ENCODE peak calls at places on chromosomes 13 and 19, in seven cellular contexts. Z is neural progenitor cell, W is mammary epithelial cell, N is fibroblast of lung, Q is Karpas-422, B is neuronal stem cell, R is osteoblast. K is an unnamed sample.

GRCh38 chr13:32736648-32737047 is 150.4 kb downstream of the PDS5B start:
- DNase-seq in Z (no peak), W (no peak), N (no peak), Q (no peak), B (no peak), R (no peak), K (no peak)

GRCh38 chr19:2983351-2984195 is 6.2 kb downstream of the TLE6 start:
- DNase-seq in Z (peak), W (peak), N (peak), Q (no peak), B (no peak), R (peak), K (peak)

GRCh38 chr13:56718791-56719190 is 421.9 kb upstream of the PRR20A start:
- DNase-seq in Z (no peak), W (no peak), N (no peak), Q (no peak), B (no peak), R (no peak), K (no peak)

GRCh38 chr19:14368011-14368513 is 13.2 kb upstream of the ADGRE5 start:
- DNase-seq in Z (no peak), W (no peak), N (no peak), Q (no peak), B (no peak), R (no peak), K (peak)

GRCh38 chr13:110290811-110291210 is 16.1 kb downstream of the COL4A1 start:
- DNase-seq in Z (no peak), W (no peak), N (no peak), Q (no peak), B (no peak), R (no peak), K (no peak)

GRCh38 chr19:45113628-45114027 is 20.6 kb downstream of the PPP1R37 start:
- DNase-seq in Z (no peak), W (no peak), N (no peak), Q (no peak), B (no peak), R (no peak), K (no peak)

GRCh38 chr13:53250272-53250875 is 221.8 kb downstream of the OLFM4 start:
- DNase-seq in Z (peak), W (peak), N (peak), Q (peak), B (peak), R (no peak), K (peak)

GRCh38 chr13:110047511-110047910 is 259.4 kb downstream of the COL4A1 start:
- DNase-seq in Z (no peak), W (no peak), N (peak), Q (no peak), B (no peak), R (no peak), K (no peak)

GRCh38 chr19:47713046-47714021 is at the start of gene EHD2:
- DNase-seq in Z (peak), W (peak), N (peak), Q (peak), B (no peak), R (peak), K (no peak)

GRCh38 chr19:47275866-47276461 is 1.3 kb downstream of the INAFM1 start:
- DNase-seq in Z (no peak), W (no peak), N (peak), Q (no peak), B (no peak), R (peak), K (no peak)

GRCh38 chr19:43638214-43638990 is 1.2 kb downstream of the CADM4 start:
- DNase-seq in Z (no peak), W (no peak), N (no peak), Q (no peak), B (no peak), R (no peak), K (no peak)

GRCh38 chr19:40674291-40674690 is 16.2 kb downstream of the NUMBL start:
- DNase-seq in Z (no peak), W (no peak), N (peak), Q (no peak), B (no peak), R (peak), K (no peak)

GRCh38 chr19:56159009-56159501 is 16.8 kb upstream of the GALP start:
- DNase-seq in Z (no peak), W (no peak), N (peak), Q (no peak), B (no peak), R (peak), K (no peak)

GRCh38 chr19:40512110-40512472 is 45.3 kb downstream of the SPTBN4 start:
- DNase-seq in Z (no peak), W (no peak), N (no peak), Q (no peak), B (no peak), R (peak), K (no peak)

GRCh38 chr13:74217816-74218215 is 83.6 kb upstream of the KLF12 start:
- DNase-seq in Z (no peak), W (no peak), N (peak), Q (no peak), B (no peak), R (no peak), K (no peak)

GRCh38 chr13:23411706-23412105 is 21.8 kb downstream of the SACS start:
- DNase-seq in Z (no peak), W (no peak), N (no peak), Q (peak), B (no peak), R (no peak), K (no peak)

GRCh38 chr13:63307239-63307638 is 1891.6 kb upstream of the PCDH20 start:
- DNase-seq in Z (no peak), W (no peak), N (no peak), Q (peak), B (no peak), R (no peak), K (peak)

GRCh38 chr19:44758596-44758995 is 10.1 kb downstream of the BCL3 start:
- DNase-seq in Z (peak), W (no peak), N (peak), Q (no peak), B (no peak), R (peak), K (no peak)

GRCh38 chr13:79352107-79352506 is 53.9 kb downstream of the RBM26 start:
- DNase-seq in Z (no peak), W (no peak), N (peak), Q (no peak), B (no peak), R (no peak), K (no peak)

GRCh38 chr13:71866173-71867091 is 572 bp downstream of the DACH1 start:
- DNase-seq in Z (peak), W (peak), N (peak), Q (no peak), B (no peak), R (peak), K (no peak)

GRCh38 chr13:113989585-113990300 is 15.9 kb upstream of the C13orf46 start:
- DNase-seq in Z (no peak), W (no peak), N (no peak), Q (no peak), B (no peak), R (no peak), K (no peak)

GRCh38 chr19:1799695-1800342 is 12.3 kb downstream of the ATP8B3 start:
- DNase-seq in Z (no peak), W (no peak), N (no peak), Q (no peak), B (no peak), R (no peak), K (no peak)

GRCh38 chr13:26895081-26895807 is 134.7 kb upstream of the GPR12 start:
- DNase-seq in Z (no peak), W (no peak), N (no peak), Q (peak), B (no peak), R (peak), K (no peak)

GRCh38 chr19:33998739-33999345 is 173.5 kb upstream of the LSM14A start:
- DNase-seq in Z (no peak), W (no peak), N (peak), Q (no peak), B (no peak), R (no peak), K (peak)

GRCh38 chr19:38561658-38562057 is 56.1 kb downstream of the MAP4K1 start:
- DNase-seq in Z (no peak), W (no peak), N (no peak), Q (no peak), B (no peak), R (peak), K (no peak)

GRCh38 chr13:73138276-73138950 is 79.6 kb downstream of the KLF5 start:
- DNase-seq in Z (no peak), W (no peak), N (peak), Q (no peak), B (no peak), R (peak), K (no peak)

GRCh38 chr13:113125506-113126264 is 3.1 kb downstream of the F10 start:
- DNase-seq in Z (no peak), W (no peak), N (no peak), Q (no peak), B (no peak), R (peak), K (no peak)

GRCh38 chr19:38766276-38767047 is 6.9 kb downstream of the LGALS7 start:
- DNase-seq in Z (no peak), W (no peak), N (no peak), Q (no peak), B (no peak), R (peak), K (no peak)

GRCh38 chr19:50531171-50531612 is 17.5 kb upstream of the ASPDH start:
- DNase-seq in Z (no peak), W (no peak), N (no peak), Q (no peak), B (no peak), R (no peak), K (no peak)

GRCh38 chr19:4902796-4903195 is at the start of gene ARRDC5:
- DNase-seq in Z (no peak), W (no peak), N (no peak), Q (no peak), B (no peak), R (peak), K (no peak)

GRCh38 chr19:1767464-1767933 is 14.2 kb downstream of the ONECUT3 start:
- DNase-seq in Z (peak), W (no peak), N (no peak), Q (peak), B (peak), R (peak), K (peak)

GRCh38 chr13:78160793-78161192 is 242.2 kb upstream of the EDNRB start:
- DNase-seq in Z (no peak), W (peak), N (peak), Q (no peak), B (no peak), R (no peak), K (no peak)

GRCh38 chr13:110713981-110714797 is 689 bp downstream of the ING1 start:
- DNase-seq in Z (peak), W (peak), N (peak), Q (peak), B (peak), R (peak), K (peak)

GRCh38 chr19:46692918-46693722 is 23.8 kb downstream of the PRKD2 start:
- DNase-seq in Z (no peak), W (peak), N (no peak), Q (no peak), B (no peak), R (no peak), K (no peak)

GRCh38 chr13:49620170-49620621 is 8.1 kb upstream of the ARL11 start:
- DNase-seq in Z (no peak), W (no peak), N (no peak), Q (peak), B (no peak), R (no peak), K (peak)

DNA sequence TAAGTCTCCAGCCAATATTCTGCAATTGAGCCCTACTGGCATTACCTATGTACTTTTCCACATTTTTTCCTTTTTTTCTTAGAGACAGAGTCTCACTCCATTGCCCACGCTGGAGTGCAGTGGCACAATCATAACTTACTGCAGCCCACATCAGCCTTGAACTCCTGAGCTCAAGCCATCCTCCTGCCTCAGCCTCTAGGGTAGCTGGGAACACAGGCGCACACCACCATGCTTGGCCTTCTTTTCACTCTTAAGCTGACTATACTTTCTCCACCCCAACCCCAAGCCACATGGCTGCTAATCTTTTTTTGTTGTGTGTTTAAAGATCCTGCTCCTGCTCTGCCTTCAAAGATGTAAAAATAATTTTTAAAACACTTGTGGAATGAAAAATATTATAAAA is 1.6 kb upstream of the LATS2 start:
- DNase-seq in Z (no peak), W (no peak), N (no peak), Q (no peak), B (no peak), R (no peak), K (no peak)
- H2AFZ ChIP-seq in Z (no peak), W (no peak), N (no peak), Q (no peak), B (no peak), R (no peak), K (no peak)

GRCh38 chr19:6766357-6767080 is 716 bp downstream of the SH2D3A start:
- DNase-seq in Z (no peak), W (no peak), N (no peak), Q (no peak), B (no peak), R (peak), K (peak)

GRCh38 chr19:6768236-6768785 is 1.1 kb upstream of the SH2D3A start:
- DNase-seq in Z (no peak), W (no peak), N (no peak), Q (no peak), B (no peak), R (no peak), K (no peak)

GRCh38 chr19:6767081-6767356 is 216 bp downstream of the SH2D3A start:
- DNase-seq in Z (peak), W (peak), N (no peak), Q (peak), B (no peak), R (peak), K (peak)

GRCh38 chr19:6769006-6769637 is 1.9 kb upstream of the SH2D3A start:
- DNase-seq in Z (peak), W (no peak), N (no peak), Q (peak), B (no peak), R (peak), K (peak)

GRCh38 chr19:6767357-6768235 is at the start of gene SH2D3A:
- DNase-seq in Z (peak), W (peak), N (peak), Q (peak), B (peak), R (peak), K (peak)
- H2AFZ ChIP-seq in Z (peak), W (peak), N (no peak), Q (peak), B (peak), R (no peak), K (peak)

DNA sequence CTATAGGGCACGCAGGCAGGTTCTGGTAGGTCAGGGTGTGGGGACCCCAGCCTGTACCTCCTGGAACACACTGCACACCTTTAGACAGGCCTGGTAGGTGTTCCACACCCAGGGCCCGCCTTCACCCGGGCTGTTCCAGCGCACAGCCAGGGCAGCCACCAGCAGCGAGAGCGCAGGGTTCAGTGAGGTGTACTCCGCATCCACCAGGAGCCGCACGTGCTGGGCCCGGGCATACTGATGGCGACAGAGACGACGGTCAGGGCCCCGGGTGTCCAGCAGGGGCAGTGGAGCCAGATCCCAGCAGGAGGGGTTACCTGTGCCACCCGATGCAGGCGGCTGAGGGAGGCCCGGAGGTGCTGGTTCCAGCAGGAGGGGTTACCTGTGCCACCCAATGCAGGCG is 6.0 kb downstream of the PRODH2 start:
- DNase-seq in Z (no peak), W (no peak), N (no peak), Q (no peak), B (no peak), R (peak), K (no peak)
- H2AFZ ChIP-seq in Z (no peak), W (no peak), N (no peak), Q (no peak), B (no peak), R (no peak), K (no peak)

GRCh38 chr13:106232680-106233079 is 302.8 kb downstream of the EFNB2 start:
- DNase-seq in Z (no peak), W (no peak), N (no peak), Q (no peak), B (no peak), R (no peak), K (no peak)

GRCh38 chr13:106233336-106233735 is 302.1 kb downstream of the EFNB2 start:
- DNase-seq in Z (no peak), W (no peak), N (no peak), Q (no peak), B (no peak), R (no peak), K (no peak)

GRCh38 chr13:106234656-106235055 is 300.8 kb downstream of the EFNB2 start:
- DNase-seq in Z (peak), W (no peak), N (no peak), Q (no peak), B (no peak), R (no peak), K (no peak)

GRCh38 chr13:106230450-106230849 is 305.0 kb downstream of the EFNB2 start:
- DNase-seq in Z (no peak), W (peak), N (peak), Q (no peak), B (no peak), R (peak), K (no peak)
- H2AFZ ChIP-seq in Z (no peak), W (no peak), N (no peak), Q (no peak), B (no peak), R (no peak), K (no peak)

GRCh38 chr19:7393934-7394508 is 45.3 kb downstream of the ARHGEF18 start:
- DNase-seq in Z (no peak), W (no peak), N (no peak), Q (no peak), B (no peak), R (no peak), K (no peak)

GRCh38 chr19:7393459-7393858 is 44.7 kb downstream of the ARHGEF18 start:
- DNase-seq in Z (no peak), W (no peak), N (no peak), Q (no peak), B (no peak), R (peak), K (no peak)

GRCh38 chr19:7395360-7395781 is 46.6 kb downstream of the ARHGEF18 start:
- DNase-seq in Z (peak), W (no peak), N (no peak), Q (peak), B (no peak), R (peak), K (no peak)

GRCh38 chr19:7395793-7396192 is 47.1 kb downstream of the ARHGEF18 start:
- DNase-seq in Z (no peak), W (peak), N (no peak), Q (no peak), B (no peak), R (no peak), K (no peak)

GRCh38 chr19:7394728-7395359 is 46.1 kb downstream of the ARHGEF18 start:
- DNase-seq in Z (peak), W (peak), N (peak), Q (peak), B (peak), R (peak), K (peak)
- H2AFZ ChIP-seq in Z (peak), W (peak), N (peak), Q (peak), B (peak), R (peak), K (no peak)

DNA sequence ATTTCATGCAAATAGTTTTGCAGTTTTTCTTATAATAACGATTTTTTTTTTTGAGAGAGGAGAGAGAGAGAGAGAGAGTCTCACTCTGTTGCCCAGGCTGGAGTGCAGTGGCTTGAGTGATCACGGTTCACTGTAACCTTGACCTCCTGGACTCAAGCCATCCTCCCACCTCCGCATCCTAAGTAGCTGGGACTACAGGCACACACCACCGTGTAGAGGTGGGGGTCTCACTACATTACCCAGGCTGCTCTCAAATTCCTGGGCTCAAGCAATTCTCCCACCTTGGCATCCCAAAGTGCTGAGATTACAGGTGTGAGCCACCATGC is 26.8 kb upstream of the GJB6 start:
- DNase-seq in Z (no peak), W (no peak), N (no peak), Q (no peak), B (no peak), R (no peak), K (no peak)
- H2AFZ ChIP-seq in Z (no peak), W (peak), N (no peak), Q (no peak), B (no peak), R (no peak), K (no peak)

K was measured in OCI-LY7.